ENCODE peak calls at places on chromosomes 6 and 20, in five cellular contexts. One of them, this sample, is unnamed.

GRCh38 chr6:170101281-170102035 is 189.4 kb downstream of the DLL1 start:
- DNase-seq in iPS-NIHi11: peak
- DNase-seq in neural crest cell: no peak
- DNase-seq in stimulated activated CD4-positive, alpha-beta T cell treated with anti-CD3 and anti-CD28 coated beads, TNF-alpha, amount 100 ng/mL, for 1 hour: no peak
- DNase-seq in heart left ventricle: peak
- DNase-seq in this sample: no peak

GRCh38 chr20:2585811-2586210 is 49.4 kb downstream of the TMC2 start:
- DNase-seq in iPS-NIHi11: no peak
- DNase-seq in neural crest cell: no peak
- DNase-seq in stimulated activated CD4-positive, alpha-beta T cell treated with anti-CD3 and anti-CD28 coated beads, TNF-alpha, amount 100 ng/mL, for 1 hour: no peak
- DNase-seq in heart left ventricle: no peak
- DNase-seq in this sample: no peak

GRCh38 chr6:8859501-8859900 is 424.2 kb upstream of the SLC35B3 start:
- DNase-seq in iPS-NIHi11: no peak
- DNase-seq in neural crest cell: no peak
- DNase-seq in stimulated activated CD4-positive, alpha-beta T cell treated with anti-CD3 and anti-CD28 coated beads, TNF-alpha, amount 100 ng/mL, for 1 hour: no peak
- DNase-seq in heart left ventricle: no peak
- DNase-seq in this sample: no peak

GRCh38 chr6:158787395-158787794 is 31.8 kb downstream of the EZR start:
- DNase-seq in iPS-NIHi11: no peak
- DNase-seq in neural crest cell: no peak
- DNase-seq in stimulated activated CD4-positive, alpha-beta T cell treated with anti-CD3 and anti-CD28 coated beads, TNF-alpha, amount 100 ng/mL, for 1 hour: no peak
- DNase-seq in heart left ventricle: no peak
- DNase-seq in this sample: no peak

GRCh38 chr6:31270788-31271640 is 878 bp downstream of the HLA-C start:
- DNase-seq in iPS-NIHi11: peak
- DNase-seq in neural crest cell: peak
- DNase-seq in stimulated activated CD4-positive, alpha-beta T cell treated with anti-CD3 and anti-CD28 coated beads, TNF-alpha, amount 100 ng/mL, for 1 hour: peak
- DNase-seq in heart left ventricle: peak
- DNase-seq in this sample: no peak

GRCh38 chr20:53890434-53891305 is 179.7 kb downstream of the BCAS1 start:
- DNase-seq in iPS-NIHi11: no peak
- DNase-seq in neural crest cell: no peak
- DNase-seq in stimulated activated CD4-positive, alpha-beta T cell treated with anti-CD3 and anti-CD28 coated beads, TNF-alpha, amount 100 ng/mL, for 1 hour: no peak
- DNase-seq in heart left ventricle: no peak
- DNase-seq in this sample: no peak

GRCh38 chr6:32107447-32107846 is 1.7 kb downstream of the TNXB start:
- DNase-seq in iPS-NIHi11: no peak
- DNase-seq in neural crest cell: no peak
- DNase-seq in stimulated activated CD4-positive, alpha-beta T cell treated with anti-CD3 and anti-CD28 coated beads, TNF-alpha, amount 100 ng/mL, for 1 hour: no peak
- DNase-seq in heart left ventricle: no peak
- DNase-seq in this sample: no peak

GRCh38 chr6:166277021-166277420 is 31.2 kb downstream of the PRR18 start:
- DNase-seq in iPS-NIHi11: no peak
- DNase-seq in neural crest cell: no peak
- DNase-seq in stimulated activated CD4-positive, alpha-beta T cell treated with anti-CD3 and anti-CD28 coated beads, TNF-alpha, amount 100 ng/mL, for 1 hour: no peak
- DNase-seq in heart left ventricle: no peak
- DNase-seq in this sample: no peak

GRCh38 chr6:33692760-33693158 is 18.7 kb downstream of the UQCC2 start:
- DNase-seq in iPS-NIHi11: no peak
- DNase-seq in neural crest cell: no peak
- DNase-seq in stimulated activated CD4-positive, alpha-beta T cell treated with anti-CD3 and anti-CD28 coated beads, TNF-alpha, amount 100 ng/mL, for 1 hour: peak
- DNase-seq in heart left ventricle: no peak
- DNase-seq in this sample: peak

GRCh38 chr6:38018755-38019165 is 199.2 kb downstream of the ZFAND3 start:
- DNase-seq in iPS-NIHi11: no peak
- DNase-seq in neural crest cell: no peak
- DNase-seq in stimulated activated CD4-positive, alpha-beta T cell treated with anti-CD3 and anti-CD28 coated beads, TNF-alpha, amount 100 ng/mL, for 1 hour: no peak
- DNase-seq in heart left ventricle: no peak
- DNase-seq in this sample: no peak

GRCh38 chr6:33428219-33428890 is 8.5 kb downstream of the SYNGAP1 start:
- DNase-seq in iPS-NIHi11: no peak
- DNase-seq in neural crest cell: no peak
- DNase-seq in stimulated activated CD4-positive, alpha-beta T cell treated with anti-CD3 and anti-CD28 coated beads, TNF-alpha, amount 100 ng/mL, for 1 hour: no peak
- DNase-seq in heart left ventricle: no peak
- DNase-seq in this sample: peak

GRCh38 chr6:17064975-17065374 is 36.9 kb upstream of the STMND1 start:
- DNase-seq in iPS-NIHi11: no peak
- DNase-seq in neural crest cell: no peak
- DNase-seq in stimulated activated CD4-positive, alpha-beta T cell treated with anti-CD3 and anti-CD28 coated beads, TNF-alpha, amount 100 ng/mL, for 1 hour: no peak
- DNase-seq in heart left ventricle: no peak
- DNase-seq in this sample: no peak